ENCODE peak calls at places on chromosomes 1 and 21, in eight cellular contexts. S is ovary, Y is body of pancreas, H is erythroblast, T is suprapubic skin, R is heart left ventricle, N is tibial nerve, K is GM12891. D is an unnamed sample.
A peak's percentile ranks its signal among the peaks of the same experiment; 100 is the strongest.

GRCh38 chr1:212561501-212561931 is 47.0 kb upstream of the ATF3 start:
- DNase-seq in S (no peak), Y (no peak), H (no peak), T (no peak), R (peak; percentile 33), N (no peak), K (no peak), D (no peak)

GRCh38 chr1:54008876-54009275 is 9.1 kb downstream of the LDLRAD1 start:
- DNase-seq in S (no peak), Y (no peak), H (no peak), T (no peak), R (no peak), N (no peak), K (no peak), D (no peak)

GRCh38 chr1:164647211-164647610 is 88.2 kb downstream of the PBX1 start:
- DNase-seq in S (no peak), Y (no peak), H (no peak), T (no peak), R (no peak), N (no peak), K (no peak), D (peak; percentile 76)

GRCh38 chr1:51443555-51443954 is 75.5 kb downstream of the EPS15 start:
- DNase-seq in S (no peak), Y (no peak), H (no peak), T (no peak), R (no peak), N (no peak), K (no peak), D (no peak)

GRCh38 chr1:91570105-91570448 is 69.4 kb downstream of the CDC7 start:
- DNase-seq in S (no peak), Y (no peak), H (no peak), T (no peak), R (no peak), N (no peak), K (no peak), D (no peak)

GRCh38 chr1:119549719-119550141 is 42.7 kb downstream of the HSD3B1 start:
- DNase-seq in S (peak; percentile 51), Y (peak; percentile 64), H (peak; percentile 51), T (no peak), R (no peak), N (peak; percentile 72), K (no peak), D (peak; percentile 32)

GRCh38 chr1:235736263-235736662 is 86.7 kb upstream of the GNG4 start:
- DNase-seq in S (no peak), Y (no peak), H (no peak), T (no peak), R (no peak), N (no peak), K (no peak), D (no peak)

GRCh38 chr21:45988366-45989347 is 7.1 kb downstream of the COL6A1 start:
- DNase-seq in S (peak; percentile 68), Y (peak; percentile 9), H (no peak), T (peak; percentile 75), R (peak; percentile 33), N (no peak), K (no peak), D (no peak)

GRCh38 chr21:28770867-28771661 is 221.6 kb downstream of the LTN1 start:
- DNase-seq in S (no peak), Y (no peak), H (no peak), T (no peak), R (no peak), N (no peak), K (no peak), D (no peak)

GRCh38 chr1:161119017-161119378 is 1.1 kb downstream of the NIT1 start:
- DNase-seq in S (peak; percentile 49), Y (peak; percentile 56), H (peak; percentile 77), T (no peak), R (peak; percentile 69), N (no peak), K (no peak), D (peak; percentile 48)
- TF ChIP-seq POLR2A in S (no peak), Y (no peak), H (no peak), T (no peak), R (no peak), N (no peak), K (no peak), D (no peak)

GRCh38 chr1:112284796-112285195 is 111.2 kb upstream of the CTTNBP2NL start:
- DNase-seq in S (no peak), Y (no peak), H (no peak), T (no peak), R (no peak), N (no peak), K (no peak), D (no peak)
- TF ChIP-seq POLR2A in S (no peak), Y (no peak), H (no peak), T (no peak), R (no peak), N (no peak), K (no peak), D (no peak)

GRCh38 chr1:26169669-26170471 is at the start of gene ZNF593:
- DNase-seq in S (peak; percentile 95), Y (peak; percentile 93), H (peak; percentile 95), T (peak; percentile 95), R (peak; percentile 96), N (peak; percentile 81), K (peak; percentile 100), D (peak; percentile 94)
- TF ChIP-seq POLR2A in S (peak; percentile 78), Y (peak; percentile 83), H (peak; percentile 70), T (no peak), R (peak; percentile 59), N (peak; percentile 57), K (peak; percentile 76), D (peak; percentile 72)

DNA sequence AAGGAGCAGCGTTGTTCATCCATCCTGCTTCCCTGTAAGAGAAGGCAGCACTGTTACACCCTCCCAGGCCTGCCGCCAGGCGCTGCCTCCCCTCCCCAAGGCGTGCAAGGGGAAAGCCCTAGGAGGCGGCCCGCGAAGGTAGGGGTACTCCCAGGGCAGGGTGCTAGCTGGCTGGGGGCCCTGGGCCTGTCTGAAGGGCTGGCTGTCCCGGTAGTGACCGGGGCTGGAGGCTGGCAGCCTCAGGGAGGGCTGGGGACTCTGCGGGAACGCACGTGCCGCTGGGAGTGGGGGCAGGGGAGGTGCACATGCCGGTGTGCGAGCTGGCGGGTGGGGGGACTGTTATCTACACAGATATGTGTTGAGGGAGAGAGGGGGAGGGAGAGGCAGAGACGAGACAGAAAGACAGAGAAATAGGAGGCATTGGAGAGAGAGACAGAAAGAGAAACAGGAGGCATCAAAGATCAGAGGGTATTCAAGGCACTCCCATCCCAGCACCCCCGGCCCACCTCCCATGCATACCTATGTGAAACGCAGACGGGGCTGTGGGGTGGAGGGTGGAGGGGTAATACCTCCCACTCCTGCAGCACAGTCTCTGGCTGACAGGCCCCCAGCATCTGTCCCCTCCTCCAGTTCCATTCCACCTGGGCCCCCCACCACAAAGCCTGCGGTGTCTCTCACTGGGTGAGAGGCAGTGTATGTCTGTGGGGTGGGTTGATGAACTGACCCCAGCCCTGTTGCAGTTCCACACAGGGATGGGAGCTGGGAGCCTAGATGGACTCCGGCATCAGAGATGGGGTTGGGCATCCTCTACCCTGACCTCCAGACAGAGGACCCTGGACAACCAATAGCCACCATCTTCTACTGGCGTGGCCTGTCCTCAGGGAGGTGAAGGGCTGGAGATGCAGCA is 49.9 kb downstream of the RAP1GAP start:
- DNase-seq in S (peak; percentile 43), Y (peak; percentile 35), H (no peak), T (no peak), R (no peak), N (no peak), K (no peak), D (no peak)
- TF ChIP-seq POLR2A in S (no peak), Y (no peak), H (no peak), T (no peak), R (no peak), N (no peak), K (no peak), D (no peak)

GRCh38 chr1:107056426-107057196 is at the start of gene PRMT6:
- DNase-seq in S (peak; percentile 82), Y (peak; percentile 81), H (peak; percentile 85), T (peak; percentile 86), R (peak; percentile 78), N (peak; percentile 68), K (peak; percentile 71), D (peak; percentile 87)
- TF ChIP-seq POLR2A in S (peak; percentile 62), Y (peak; percentile 83), H (peak; percentile 75), T (no peak), R (peak; percentile 72), N (peak; percentile 71), K (peak; percentile 41), D (peak; percentile 70)

GRCh38 chr1:925532-926421 is 2.1 kb downstream of the SAMD11 start:
- DNase-seq in S (no peak), Y (no peak), H (no peak), T (no peak), R (no peak), N (no peak), K (no peak), D (no peak)
- TF ChIP-seq POLR2A in S (no peak), Y (no peak), H (no peak), T (no peak), R (no peak), N (no peak), K (no peak), D (no peak)

GRCh38 chr1:202012544-202013478 is 2.4 kb downstream of the ELF3 start:
- DNase-seq in S (no peak), Y (no peak), H (no peak), T (no peak), R (no peak), N (no peak), K (no peak), D (peak; percentile 60)

GRCh38 chr1:202009326-202010031 is 908 bp upstream of the ELF3 start:
- DNase-seq in S (peak; percentile 82), Y (peak; percentile 89), H (peak; percentile 70), T (no peak), R (peak; percentile 75), N (peak; percentile 96), K (peak; percentile 68), D (peak; percentile 86)

GRCh38 chr1:202011994-202012393 is 1.6 kb downstream of the ELF3 start:
- DNase-seq in S (no peak), Y (no peak), H (no peak), T (no peak), R (no peak), N (no peak), K (no peak), D (peak; percentile 38)

GRCh38 chr1:202007703-202008489 is 2.5 kb upstream of the ELF3 start:
- DNase-seq in S (no peak), Y (peak; percentile 79), H (no peak), T (no peak), R (no peak), N (no peak), K (no peak), D (peak; percentile 90)

GRCh38 chr1:202010042-202011015 is at the start of gene ELF3:
- DNase-seq in S (no peak), Y (peak; percentile 95), H (no peak), T (no peak), R (peak; percentile 80), N (no peak), K (no peak), D (peak; percentile 92)
- TF ChIP-seq POLR2A in S (no peak), Y (peak; percentile 100), H (no peak), T (peak; percentile 59), R (no peak), N (no peak), K (no peak), D (peak; percentile 99)